ENCODE peak calls at places on chromosome 5, in four cellular contexts. One of them, this sample, is unnamed.

GRCh38 chr5:41871866-41872265 is 1.6 kb upstream of the OXCT1 start:
- DNase-seq in transverse colon: no peak
- DNase-seq in NCI-H1436: no peak
- DNase-seq in fibroblast of lung: peak
- DNase-seq in this sample: no peak

GRCh38 chr5:35776757-35777156 is 79.9 kb upstream of the IL7R start:
- DNase-seq in transverse colon: no peak
- DNase-seq in NCI-H1436: no peak
- DNase-seq in fibroblast of lung: no peak
- DNase-seq in this sample: no peak

GRCh38 chr5:144183254-144183889 is 12.7 kb downstream of the KCTD16 start:
- DNase-seq in transverse colon: no peak
- DNase-seq in NCI-H1436: peak
- DNase-seq in fibroblast of lung: peak
- DNase-seq in this sample: no peak

GRCh38 chr5:79305706-79306105 is 69.8 kb downstream of the JMY start:
- DNase-seq in transverse colon: no peak
- DNase-seq in NCI-H1436: no peak
- DNase-seq in fibroblast of lung: no peak
- DNase-seq in this sample: no peak

GRCh38 chr5:149857499-149857898 is 87.1 kb downstream of the PDE6A start:
- DNase-seq in transverse colon: peak
- DNase-seq in NCI-H1436: no peak
- DNase-seq in fibroblast of lung: peak
- DNase-seq in this sample: no peak

GRCh38 chr5:91159647-91160046 is 223.5 kb downstream of the ARRDC3 start:
- DNase-seq in transverse colon: no peak
- DNase-seq in NCI-H1436: no peak
- DNase-seq in fibroblast of lung: no peak
- DNase-seq in this sample: no peak

GRCh38 chr5:167489202-167489601 is 802.2 kb upstream of the WWC1 start:
- DNase-seq in transverse colon: no peak
- DNase-seq in NCI-H1436: no peak
- DNase-seq in fibroblast of lung: peak
- DNase-seq in this sample: peak

GRCh38 chr5:132426525-132427138 is 57.1 kb downstream of the SLC22A5 start:
- DNase-seq in transverse colon: peak
- DNase-seq in NCI-H1436: no peak
- DNase-seq in fibroblast of lung: peak
- DNase-seq in this sample: peak

GRCh38 chr5:172901012-172901780 is 58.0 kb upstream of the RPL26L1 start:
- DNase-seq in transverse colon: peak
- DNase-seq in NCI-H1436: no peak
- DNase-seq in fibroblast of lung: peak
- DNase-seq in this sample: peak

GRCh38 chr5:86709157-86709881 is 91.6 kb downstream of the COX7C start:
- DNase-seq in transverse colon: no peak
- DNase-seq in NCI-H1436: no peak
- DNase-seq in fibroblast of lung: no peak
- DNase-seq in this sample: no peak

GRCh38 chr5:14700478-14701436 is 36.2 kb downstream of the OTULIN start:
- DNase-seq in transverse colon: no peak
- DNase-seq in NCI-H1436: no peak
- DNase-seq in fibroblast of lung: no peak
- DNase-seq in this sample: no peak

GRCh38 chr5:169796731-169797130 is 159.7 kb downstream of the DOCK2 start:
- DNase-seq in transverse colon: no peak
- DNase-seq in NCI-H1436: no peak
- DNase-seq in fibroblast of lung: no peak
- DNase-seq in this sample: no peak

GRCh38 chr5:98880151-98880550 is 48.7 kb downstream of the CHD1 start:
- DNase-seq in transverse colon: no peak
- DNase-seq in NCI-H1436: no peak
- DNase-seq in fibroblast of lung: no peak
- DNase-seq in this sample: no peak

GRCh38 chr5:146301666-146302065 is 37.0 kb upstream of the POU4F3 start:
- DNase-seq in transverse colon: no peak
- DNase-seq in NCI-H1436: no peak
- DNase-seq in fibroblast of lung: no peak
- DNase-seq in this sample: no peak

This sample was measured in non-pigmented ciliary epithelial cell.